ENCODE peak calls at places on chromosomes 13 and 19, in four cellular contexts. C is H1, W is A549, K is K562. G is an unnamed sample.

GRCh38 chr13:113815151-113816058 is 48.5 kb downstream of the GAS6 start:
- DNase-seq in C (no peak), W (no peak), K (no peak), G (peak)

GRCh38 chr13:74194856-74195255 is 60.7 kb upstream of the KLF12 start:
- DNase-seq in C (no peak), W (no peak), K (no peak), G (no peak)

GRCh38 chr19:1361601-1362384 is 21.9 kb upstream of the NDUFS7 start:
- DNase-seq in C (no peak), W (no peak), K (no peak), G (no peak)

GRCh38 chr13:94335786-94336357 is 143.6 kb downstream of the DCT start:
- DNase-seq in C (no peak), W (no peak), K (no peak), G (no peak)

GRCh38 chr19:31718041-31718440 is 368.8 kb upstream of the TSHZ3 start:
- DNase-seq in C (no peak), W (no peak), K (no peak), G (no peak)

GRCh38 chr19:6221878-6222746 is 57.7 kb downstream of the MLLT1 start:
- DNase-seq in C (no peak), W (no peak), K (no peak), G (no peak)

GRCh38 chr13:51519839-51520238 is 64.4 kb upstream of the WDFY2 start:
- DNase-seq in C (no peak), W (peak), K (no peak), G (no peak)

GRCh38 chr13:72514141-72514540 is 213.3 kb downstream of the MZT1 start:
- DNase-seq in C (no peak), W (no peak), K (no peak), G (no peak)

GRCh38 chr19:43723588-43723987 is 7.7 kb downstream of the IRGC start:
- DNase-seq in C (no peak), W (peak), K (no peak), G (no peak)

GRCh38 chr19:19657397-19657783 is 6.1 kb downstream of the ATP13A1 start:
- DNase-seq in C (no peak), W (no peak), K (no peak), G (no peak)
- TF ChIP-seq HDAC2 in C (no peak), W (no peak), K (no peak), G (no peak)

GRCh38 chr13:112716841-112717520 is 27.1 kb downstream of the ATP11A start:
- DNase-seq in C (no peak), W (no peak), K (no peak), G (no peak)
- TF ChIP-seq HDAC2 in C (no peak), W (no peak), K (no peak), G (no peak)

GRCh38 chr19:13963603-13964105 is 11.3 kb downstream of the DCAF15 start:
- DNase-seq in C (no peak), W (no peak), K (no peak), G (no peak)
- TF ChIP-seq HDAC2 in C (no peak), W (no peak), K (no peak), G (no peak)

GRCh38 chr19:10568444-10568825 is 344 bp downstream of the CDKN2D start:
- DNase-seq in C (no peak), W (peak), K (no peak), G (no peak)
- TF ChIP-seq HDAC2 in C (no peak), W (no peak), K (no peak), G (no peak)

GRCh38 chr19:34348899-34349487 is 16.0 kb upstream of the GPI start:
- DNase-seq in C (no peak), W (no peak), K (no peak), G (no peak)

GRCh38 chr19:34351382-34351802 is 13.6 kb upstream of the GPI start:
- DNase-seq in C (no peak), W (peak), K (no peak), G (peak)

GRCh38 chr19:34353546-34353945 is 11.4 kb upstream of the GPI start:
- DNase-seq in C (no peak), W (no peak), K (no peak), G (no peak)

GRCh38 chr19:34347561-34348165 is 17.3 kb upstream of the GPI start:
- DNase-seq in C (no peak), W (no peak), K (no peak), G (no peak)

DNA sequence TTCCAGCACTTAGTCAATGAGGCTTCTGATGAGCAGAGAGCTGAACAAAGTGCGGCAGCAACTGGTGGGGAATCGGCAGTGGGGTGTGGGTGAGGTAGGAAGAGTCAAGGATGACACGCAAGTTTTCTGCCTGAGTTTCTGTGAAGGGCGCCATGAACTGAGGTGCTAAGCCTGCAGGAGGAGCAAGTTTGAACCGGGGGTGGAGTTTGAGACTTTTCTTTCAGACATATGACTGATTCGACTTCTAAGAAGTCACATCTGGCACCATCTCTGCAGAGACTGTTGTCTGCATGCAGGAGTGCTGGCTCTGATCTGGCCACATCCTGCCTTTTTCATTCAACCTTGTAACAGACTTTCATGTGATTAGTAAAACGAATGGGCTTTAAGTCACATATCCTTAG is 14.8 kb upstream of the GPI start:
- DNase-seq in C (no peak), W (no peak), K (no peak), G (no peak)
- TF ChIP-seq HDAC2 in C (no peak), W (no peak), K (no peak), G (no peak)

GRCh38 chr13:41655997-41656396 is 198.6 kb downstream of the RGCC start:
- DNase-seq in C (no peak), W (no peak), K (no peak), G (no peak)
- TF ChIP-seq HDAC2 in C (no peak), W (no peak), K (no peak), G (no peak)